ENCODE peak calls at places on chromosomes 12 and 14, in ten cellular contexts. M is B cell; Z is Daoy; J is activated T-cell treated with anti-CD3 and anti-CD28 coated beads, Interleukin-2, amount 50 U/mL, for 72 hours; D is GM13976; C is ureter; R is astrocyte of the spinal cord; L is stimulated activated effector memory CD8-positive, alpha-beta T cell treated with anti-CD3 and anti-CD28 coated beads, Interleukin-12 subunit alpha, Interleukin-12 subunit beta, amount 100 ng/mL, for 72 hours; I is kidney; H is NCI-H1092. S is an unnamed sample.

GRCh38 chr12:26226629-26227375 is 31.4 kb downstream of the SSPN start:
- DNase-seq in H (no peak), Z (peak), C (peak), M (peak), I (peak), J (peak), D (peak), R (peak), L (no peak), S (no peak)

GRCh38 chr12:49962861-49963765 is 1.4 kb downstream of the AQP5 start:
- DNase-seq in I (peak), R (no peak), H (peak), L (no peak), Z (peak), M (no peak), C (peak), D (no peak), J (no peak), S (no peak)

GRCh38 chr14:102558566-102558965 is 33.9 kb upstream of the RCOR1 start:
- DNase-seq in C (no peak), L (no peak), H (no peak), J (no peak), Z (no peak), M (no peak), D (no peak), R (no peak), I (no peak), S (no peak)

GRCh38 chr12:109497675-109498074 is 20.2 kb downstream of the UBE3B start:
- DNase-seq in D (no peak), L (no peak), Z (peak), I (no peak), C (no peak), H (no peak), J (no peak), M (no peak), R (peak), S (no peak)

GRCh38 chr14:104521816-104522745 is 57.5 kb upstream of the C14orf180 start:
- DNase-seq in D (no peak), I (no peak), L (no peak), M (no peak), Z (no peak), H (no peak), R (no peak), C (peak), J (no peak), S (no peak)

GRCh38 chr14:99559286-99559990 is 44.6 kb downstream of the CCDC85C start:
- DNase-seq in Z (peak), C (no peak), L (no peak), M (no peak), I (no peak), H (no peak), D (no peak), R (peak), J (no peak), S (no peak)

GRCh38 chr12:89448951-89449371 is 75.6 kb downstream of the GALNT4 start:
- DNase-seq in D (no peak), C (no peak), L (no peak), I (no peak), R (peak), M (no peak), H (no peak), J (no peak), Z (peak), S (no peak)

GRCh38 chr14:76644875-76645518 is 116.3 kb upstream of the VASH1 start:
- DNase-seq in M (peak), C (no peak), H (peak), R (peak), I (no peak), Z (peak), L (no peak), D (peak), J (peak), S (no peak)

GRCh38 chr12:124388679-124389536 is 94.0 kb downstream of the RFLNA start:
- DNase-seq in M (peak), D (no peak), J (peak), I (peak), L (peak), R (peak), C (peak), H (peak), Z (peak), S (no peak)

GRCh38 chr14:106308839-106309389 is 782.5 kb downstream of the TMEM121 start:
- DNase-seq in J (peak), D (peak), M (peak), C (no peak), H (no peak), I (peak), Z (peak), R (no peak), L (peak), S (peak)

GRCh38 chr12:44876554-44877275 is 600 bp upstream of the NELL2 start:
- DNase-seq in J (peak), H (peak), D (peak), Z (peak), I (peak), L (no peak), R (peak), C (no peak), M (peak), S (peak)

GRCh38 chr14:68987653-68988036 is 8.5 kb upstream of the ACTN1 start:
- DNase-seq in Z (no peak), R (no peak), I (no peak), H (no peak), D (no peak), J (no peak), L (no peak), M (no peak), C (no peak), S (no peak)

GRCh38 chr14:21395450-21395849 is 11.6 kb upstream of the SUPT16H start:
- DNase-seq in C (no peak), D (no peak), M (no peak), L (no peak), J (no peak), Z (no peak), I (no peak), H (no peak), R (no peak), S (no peak)

GRCh38 chr12:98341021-98341420 is 174.4 kb upstream of the TMPO start:
- DNase-seq in L (no peak), R (no peak), C (no peak), M (no peak), J (no peak), D (no peak), I (no peak), H (no peak), Z (no peak), S (no peak)

GRCh38 chr12:49930515-49931288 is 19.8 kb upstream of the AQP2 start:
- DNase-seq in L (no peak), I (no peak), J (no peak), Z (peak), D (no peak), M (no peak), H (no peak), R (peak), C (no peak), S (no peak)

GRCh38 chr12:111628505-111629260 is 29.6 kb upstream of the ATXN2 start:
- DNase-seq in I (peak), L (no peak), R (no peak), D (no peak), C (no peak), Z (no peak), H (no peak), J (no peak), M (no peak), S (no peak)

GRCh38 chr14:93008381-93008780 is 85.4 kb downstream of the CHGA start:
- DNase-seq in H (no peak), R (peak), J (no peak), L (no peak), M (no peak), D (no peak), I (no peak), C (no peak), Z (peak), S (no peak)

GRCh38 chr12:124758266-124759200 is 105.1 kb downstream of the SCARB1 start:
- DNase-seq in M (no peak), L (no peak), H (peak), C (no peak), D (no peak), R (no peak), Z (no peak), J (no peak), I (no peak), S (no peak)

GRCh38 chr14:71466942-71467341 is 465.3 kb upstream of the RGS6 start:
- DNase-seq in L (no peak), C (no peak), J (no peak), R (no peak), D (no peak), H (no peak), M (no peak), Z (no peak), I (no peak), S (no peak)

GRCh38 chr14:92704821-92705220 is 43.6 kb downstream of the LGMN start:
- DNase-seq in J (no peak), C (no peak), Z (no peak), L (no peak), R (no peak), M (no peak), I (peak), H (no peak), D (no peak), S (no peak)

GRCh38 chr12:120346681-120347080 is 19.1 kb upstream of the PLA2G1B start:
- DNase-seq in C (no peak), J (no peak), I (no peak), M (no peak), R (no peak), L (no peak), Z (no peak), D (no peak), H (no peak), S (no peak)

GRCh38 chr14:74211945-74212580 is 27.2 kb upstream of the VSX2 start:
- DNase-seq in D (no peak), Z (no peak), I (no peak), L (no peak), R (no peak), M (no peak), C (no peak), H (no peak), J (no peak), S (no peak)

GRCh38 chr12:110266980-110267620 is 13.9 kb upstream of the ATP2A2 start:
- DNase-seq in J (no peak), D (no peak), L (no peak), H (peak), C (peak), I (peak), R (peak), M (no peak), Z (peak), S (no peak)

GRCh38 chr12:121391619-121392324 is 8.1 kb upstream of the RNF34 start:
- DNase-seq in L (peak), I (no peak), Z (peak), C (no peak), H (no peak), R (no peak), M (peak), J (peak), D (peak), S (no peak)

GRCh38 chr14:56490379-56490778 is 89.2 kb upstream of the TMEM260 start:
- DNase-seq in C (no peak), Z (no peak), D (no peak), I (no peak), L (no peak), R (peak), J (no peak), M (peak), H (peak), S (peak)

GRCh38 chr14:97442363-97442762 is 645.2 kb downstream of the VRK1 start:
- DNase-seq in H (no peak), R (no peak), C (no peak), D (no peak), J (peak), L (peak), I (no peak), M (no peak), Z (no peak), S (no peak)

GRCh38 chr14:72715910-72716268 is 178.0 kb downstream of the DPF3 start:
- DNase-seq in D (no peak), H (no peak), L (no peak), J (no peak), I (peak), M (no peak), C (no peak), Z (no peak), R (no peak), S (no peak)

GRCh38 chr12:6347367-6348338 is 5.8 kb upstream of the TNFRSF1A start:
- DNase-seq in I (peak), M (no peak), R (peak), Z (no peak), J (no peak), L (no peak), C (peak), D (no peak), H (no peak), S (no peak)

GRCh38 chr12:50715174-50715573 is 48.7 kb upstream of the ATF1 start:
- DNase-seq in I (no peak), D (no peak), Z (no peak), R (no peak), M (no peak), C (no peak), H (no peak), J (no peak), L (no peak), S (no peak)

GRCh38 chr12:76639646-76640045 is 80.1 kb upstream of the OSBPL8 start:
- DNase-seq in L (no peak), H (no peak), D (no peak), M (no peak), I (no peak), Z (no peak), C (no peak), R (no peak), J (no peak), S (no peak)

GRCh38 chr14:36522347-36522971 is 2.4 kb upstream of the NKX2-1 start:
- DNase-seq in D (peak), I (no peak), M (no peak), H (no peak), Z (no peak), J (no peak), R (no peak), L (no peak), C (no peak), S (no peak)

GRCh38 chr12:6698352-6699046 is 2.1 kb downstream of the PIANP start:
- DNase-seq in I (no peak), R (no peak), J (no peak), M (no peak), Z (no peak), L (no peak), D (no peak), H (no peak), C (no peak), S (no peak)